ENCODE peak calls at places on chromosomes 1 and 21, in ten cellular contexts. W is IMR-90, O is fibroblast of villous mesenchyme, Q is HCT116, E is left ventricle myocardium inferior, Y is astrocyte of the spinal cord, I is fibroblast of lung, R is NB4, K is BJ, X is astrocyte. Z is an unnamed sample.

GRCh38 chr1:229275005-229275404 is 4.1 kb downstream of the RAB4A start:
- DNase-seq in W (no peak), O (no peak), Q (no peak), E (no peak), Y (no peak), I (no peak), R (no peak), K (no peak), X (no peak), Z (no peak)

GRCh38 chr21:33026299-33026858 is 644 bp downstream of the OLIG2 start:
- DNase-seq in W (no peak), O (no peak), Q (no peak), E (no peak), Y (no peak), I (no peak), R (peak), K (no peak), X (no peak), Z (no peak)

GRCh38 chr1:84164156-84164555 is 20.1 kb downstream of the PRKACB start:
- DNase-seq in W (no peak), O (no peak), Q (no peak), E (no peak), Y (no peak), I (peak), R (no peak), K (no peak), X (no peak), Z (peak)

GRCh38 chr1:45543599-45544417 is 6.8 kb upstream of the AKR1A1 start:
- DNase-seq in W (no peak), O (no peak), Q (no peak), E (peak), Y (no peak), I (no peak), R (peak), K (no peak), X (no peak), Z (peak)

GRCh38 chr1:73803380-73803779 is 394.6 kb downstream of the LRRIQ3 start:
- DNase-seq in W (no peak), O (no peak), Q (no peak), E (no peak), Y (no peak), I (no peak), R (no peak), K (no peak), X (no peak), Z (no peak)

GRCh38 chr1:194535369-194535768 is 1349.0 kb upstream of the B3GALT2 start:
- DNase-seq in W (no peak), O (no peak), Q (no peak), E (no peak), Y (no peak), I (no peak), R (peak), K (no peak), X (no peak), Z (no peak)

GRCh38 chr1:179785025-179785424 is 41.9 kb downstream of the FAM163A start:
- DNase-seq in W (no peak), O (peak), Q (no peak), E (no peak), Y (peak), I (no peak), R (no peak), K (no peak), X (peak), Z (no peak)

GRCh38 chr1:207352560-207352959 is 31.1 kb downstream of the CD55 start:
- DNase-seq in W (no peak), O (no peak), Q (no peak), E (no peak), Y (peak), I (peak), R (no peak), K (no peak), X (no peak), Z (peak)

GRCh38 chr1:221097479-221098281 is 218.4 kb downstream of the HLX start:
- DNase-seq in W (peak), O (peak), Q (no peak), E (no peak), Y (peak), I (peak), R (peak), K (peak), X (peak), Z (peak)

GRCh38 chr1:65812065-65812464 is 19.4 kb downstream of the PDE4B start:
- DNase-seq in W (peak), O (peak), Q (peak), E (peak), Y (peak), I (peak), R (peak), K (peak), X (peak), Z (peak)

GRCh38 chr1:22453181-22453580 is 1.5 kb downstream of the ZBTB40 start:
- DNase-seq in W (no peak), O (no peak), Q (no peak), E (no peak), Y (no peak), I (no peak), R (no peak), K (no peak), X (no peak), Z (no peak)

GRCh38 chr1:22454476-22455056 is 2.9 kb downstream of the ZBTB40 start:
- DNase-seq in W (no peak), O (no peak), Q (no peak), E (no peak), Y (no peak), I (no peak), R (no peak), K (no peak), X (no peak), Z (no peak)

GRCh38 chr1:22452401-22452963 is 831 bp downstream of the ZBTB40 start:
- DNase-seq in W (peak), O (no peak), Q (no peak), E (peak), Y (peak), I (peak), R (no peak), K (no peak), X (peak), Z (peak)

GRCh38 chr1:22450421-22451021 is 1.1 kb upstream of the ZBTB40 start:
- DNase-seq in W (no peak), O (no peak), Q (no peak), E (no peak), Y (no peak), I (no peak), R (no peak), K (no peak), X (no peak), Z (no peak)

GRCh38 chr1:22451702-22452400 is at the start of gene ZBTB40:
- DNase-seq in W (peak), O (peak), Q (peak), E (peak), Y (peak), I (peak), R (peak), K (peak), X (peak), Z (peak)
- TF ChIP-seq CTCF in W (no peak), O (no peak), Q (no peak), E (no peak), Y (no peak), I (no peak), R (no peak), K (no peak), X (no peak), Z (no peak)

DNA sequence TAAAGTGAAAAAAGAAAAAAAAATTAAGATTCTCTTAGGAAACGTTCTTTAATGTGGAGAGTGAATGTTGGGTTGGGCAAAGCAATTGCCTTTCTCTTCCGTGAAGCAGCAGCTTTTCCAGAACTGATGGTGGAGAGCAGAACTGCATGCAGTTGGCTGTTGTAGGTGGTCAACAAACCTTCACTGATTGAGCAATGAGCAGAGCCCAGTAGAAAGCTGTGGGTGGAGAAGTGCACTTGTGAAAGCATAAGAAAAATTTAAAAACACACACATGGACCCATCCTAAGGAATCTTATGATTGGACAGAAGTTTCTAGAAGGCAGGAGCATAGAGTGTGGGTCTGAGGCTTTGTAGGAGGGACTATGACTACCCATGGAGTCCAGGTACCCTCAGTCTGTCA is 4.5 kb downstream of the PRELP start:
- DNase-seq in W (peak), O (peak), Q (no peak), E (no peak), Y (peak), I (peak), R (no peak), K (peak), X (peak), Z (peak)
- H3K4me3 ChIP-seq in W (no peak), O (no peak), Q (no peak), E (peak), Y (no peak), I (peak), R (no peak), K (no peak), X (no peak), Z (no peak)

GRCh38 chr21:31687108-31687507 is 27.6 kb downstream of the SOD1 start:
- DNase-seq in W (peak), O (no peak), Q (no peak), E (no peak), Y (no peak), I (no peak), R (no peak), K (no peak), X (no peak), Z (no peak)

GRCh38 chr21:31684918-31685317 is 25.4 kb downstream of the SOD1 start:
- DNase-seq in W (no peak), O (no peak), Q (no peak), E (no peak), Y (no peak), I (no peak), R (no peak), K (no peak), X (no peak), Z (no peak)

GRCh38 chr21:31682625-31683024 is 23.1 kb downstream of the SOD1 start:
- DNase-seq in W (peak), O (no peak), Q (no peak), E (no peak), Y (no peak), I (no peak), R (no peak), K (no peak), X (peak), Z (no peak)

GRCh38 chr21:31686272-31686913 is 26.9 kb downstream of the SOD1 start:
- DNase-seq in W (no peak), O (no peak), Q (no peak), E (no peak), Y (no peak), I (no peak), R (no peak), K (no peak), X (no peak), Z (no peak)

DNA sequence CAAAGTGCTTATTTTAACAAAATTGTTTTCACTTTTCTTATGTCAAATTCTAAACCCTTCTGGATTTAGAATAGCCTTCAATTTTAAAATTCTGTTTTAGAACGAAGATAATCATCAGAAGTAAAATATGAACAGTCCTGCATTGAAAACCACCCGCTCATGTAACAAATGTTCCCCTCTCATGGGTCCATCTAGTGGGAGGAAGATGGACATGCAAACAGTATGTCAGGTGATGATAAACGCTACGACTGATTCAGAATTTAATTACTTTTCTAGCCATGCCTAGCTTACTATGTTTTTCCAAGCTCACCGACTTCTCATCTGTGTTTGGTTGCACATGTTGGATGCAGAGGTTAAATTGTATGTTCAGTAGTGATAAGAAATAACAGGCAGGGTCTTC is 23.5 kb downstream of the SOD1 start:
- DNase-seq in W (no peak), O (no peak), Q (no peak), E (no peak), Y (no peak), I (no peak), R (no peak), K (no peak), X (no peak), Z (no peak)
- TF ChIP-seq CTCF in W (no peak), O (no peak), Q (peak), E (no peak), Y (no peak), I (no peak), R (no peak), K (no peak), X (no peak), Z (no peak)

DNA sequence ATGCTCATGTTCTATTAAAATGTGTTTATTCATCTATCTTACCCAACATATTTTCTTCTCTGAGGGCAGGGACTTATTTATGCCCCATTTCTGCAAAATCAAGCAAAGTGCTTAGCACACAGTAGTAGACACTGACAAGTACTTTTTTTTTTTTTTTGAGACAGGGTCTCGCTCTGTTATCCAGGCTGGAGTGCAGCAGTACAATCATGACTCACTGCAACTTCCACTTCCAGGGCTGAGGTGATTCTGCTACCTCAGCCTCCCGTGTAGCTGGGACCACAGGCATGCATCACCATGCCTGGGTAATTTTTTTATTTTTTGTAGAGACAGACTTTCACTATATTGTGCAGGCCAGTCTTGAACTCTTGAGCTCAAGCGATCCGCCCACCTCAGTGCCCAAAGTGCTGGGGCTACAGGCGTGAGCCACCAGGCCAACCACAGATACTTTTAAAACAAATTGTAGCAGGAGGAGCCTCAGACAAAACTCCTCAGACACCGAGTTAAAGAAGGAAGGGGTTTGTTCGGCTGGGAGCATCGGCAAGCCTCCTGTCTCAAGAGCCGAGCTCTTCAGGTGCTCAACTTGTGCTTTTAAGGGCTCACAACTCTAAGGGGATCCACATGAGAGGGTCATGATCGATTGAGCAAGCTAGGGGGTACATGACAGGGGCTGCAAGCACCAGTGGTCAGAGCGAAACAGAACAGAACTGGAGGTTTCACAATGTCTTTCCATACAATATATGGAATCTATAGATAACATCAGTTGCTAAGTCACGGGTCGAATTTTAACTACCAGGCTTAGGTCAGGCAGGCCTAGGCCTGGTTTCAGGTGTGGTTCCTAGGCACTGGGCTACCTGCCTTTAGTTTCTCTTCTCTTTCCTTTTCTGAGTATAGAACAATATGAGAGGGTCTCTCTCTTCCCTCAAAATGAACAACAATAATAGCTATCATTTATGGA is 5.7 kb upstream of the TMEM167B start:
- DNase-seq in W (peak), O (no peak), Q (no peak), E (no peak), Y (peak), I (no peak), R (peak), K (no peak), X (peak), Z (no peak)
- H3K4me3 ChIP-seq in W (no peak), O (no peak), Q (no peak), E (no peak), Y (no peak), I (no peak), R (no peak), K (no peak), X (no peak), Z (no peak)

GRCh38 chr1:160911925-160912324 is 26.9 kb upstream of the ITLN1 start:
- DNase-seq in W (no peak), O (no peak), Q (no peak), E (no peak), Y (no peak), I (no peak), R (no peak), K (no peak), X (no peak), Z (no peak)

GRCh38 chr1:160907976-160908375 is 23.0 kb upstream of the ITLN1 start:
- DNase-seq in W (no peak), O (peak), Q (no peak), E (no peak), Y (no peak), I (no peak), R (no peak), K (no peak), X (peak), Z (peak)

GRCh38 chr1:160905617-160905989 is 20.6 kb upstream of the ITLN1 start:
- DNase-seq in W (no peak), O (no peak), Q (no peak), E (no peak), Y (no peak), I (no peak), R (no peak), K (no peak), X (no peak), Z (no peak)

GRCh38 chr1:160911441-160911840 is 26.5 kb upstream of the ITLN1 start:
- DNase-seq in W (peak), O (peak), Q (no peak), E (no peak), Y (no peak), I (peak), R (no peak), K (no peak), X (peak), Z (no peak)

GRCh38 chr1:160910351-160910750 is 25.4 kb upstream of the ITLN1 start:
- DNase-seq in W (no peak), O (no peak), Q (no peak), E (no peak), Y (no peak), I (no peak), R (no peak), K (no peak), X (no peak), Z (no peak)
- TF ChIP-seq CTCF in W (no peak), O (no peak), Q (no peak), E (no peak), Y (no peak), I (no peak), R (no peak), K (no peak), X (no peak), Z (no peak)

DNA sequence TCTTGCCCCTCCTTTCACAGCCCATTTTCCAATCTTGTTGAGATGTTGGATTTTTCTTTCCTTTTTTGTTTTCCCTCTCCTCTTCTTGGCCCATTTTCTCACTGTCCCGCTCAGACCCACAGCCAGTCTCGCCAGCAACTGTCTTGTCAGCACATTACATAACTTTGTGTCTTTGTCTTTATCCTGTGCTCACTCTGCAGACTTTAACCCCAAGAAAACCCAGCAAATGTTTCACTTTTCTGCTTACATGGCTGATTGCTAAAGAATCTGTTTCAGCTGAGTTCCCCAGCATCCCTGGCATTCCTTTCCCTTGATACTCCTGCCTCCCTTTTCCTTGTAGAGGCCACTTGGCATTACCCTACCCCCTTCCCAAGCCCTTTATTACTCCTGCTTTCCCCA is 74.6 kb downstream of the ZNF648 start:
- DNase-seq in W (no peak), O (no peak), Q (no peak), E (no peak), Y (no peak), I (no peak), R (no peak), K (no peak), X (no peak), Z (no peak)
- H3K4me3 ChIP-seq in W (no peak), O (no peak), Q (no peak), E (no peak), Y (no peak), I (no peak), R (no peak), K (no peak), X (no peak), Z (no peak)

Z was measured in cardiac fibroblast.